ENCODE peak calls at places on chromosomes 2 and 18, in six cellular contexts. S is K562, D is sigmoid colon, G is endodermal cell, A is foreskin fibroblast, Y is AG10803. Z is an unnamed sample.
A peak's percentile ranks its signal among the peaks of the same experiment; 100 is the strongest.

GRCh38 chr2:10814142-10814541 is 1.6 kb upstream of the PDIA6 start:
- DNase-seq in S (no peak), D (peak; percentile 48), G (no peak), A (no peak), Y (no peak), Z (no peak)

GRCh38 chr2:235500761-235501662 is 7.2 kb downstream of the AGAP1 start:
- DNase-seq in S (peak; percentile 60), D (no peak), G (peak; percentile 66), A (peak; percentile 77), Y (peak; percentile 48), Z (peak; percentile 23)

GRCh38 chr2:122927217-122927616 is 1097.9 kb upstream of the CNTNAP5 start:
- DNase-seq in S (no peak), D (no peak), G (peak; percentile 76), A (no peak), Y (no peak), Z (peak; percentile 2)

GRCh38 chr2:23293063-23293462 is 91.9 kb upstream of the KLHL29 start:
- DNase-seq in S (no peak), D (no peak), G (no peak), A (peak; percentile 28), Y (peak; percentile 58), Z (peak; percentile 2)

GRCh38 chr2:172623249-172623965 is 67.5 kb downstream of the PDK1 start:
- DNase-seq in S (no peak), D (no peak), G (no peak), A (peak; percentile 78), Y (peak; percentile 78), Z (peak; percentile 54)

GRCh38 chr2:47031909-47032668 is 116.5 kb upstream of the MCFD2 start:
- DNase-seq in S (no peak), D (no peak), G (no peak), A (no peak), Y (no peak), Z (no peak)

GRCh38 chr2:167784071-167784400 is 463.4 kb downstream of the STK39 start:
- DNase-seq in S (no peak), D (no peak), G (no peak), A (no peak), Y (no peak), Z (no peak)

GRCh38 chr18:43277164-43277600 is at the start of gene SYT4:
- DNase-seq in S (peak; percentile 0), D (no peak), G (peak; percentile 94), A (peak; percentile 13), Y (peak; percentile 33), Z (peak; percentile 67)

GRCh38 chr18:41906528-41907256 is 48.3 kb upstream of the PIK3C3 start:
- DNase-seq in S (peak; percentile 51), D (no peak), G (no peak), A (peak; percentile 64), Y (peak; percentile 67), Z (peak; percentile 63)

GRCh38 chr2:15749460-15750432 is 158.1 kb downstream of the DDX1 start:
- DNase-seq in S (no peak), D (no peak), G (peak; percentile 38), A (no peak), Y (peak; percentile 4), Z (no peak)

GRCh38 chr18:78459646-78460045 is 520.0 kb upstream of the SALL3 start:
- DNase-seq in S (no peak), D (no peak), G (no peak), A (no peak), Y (no peak), Z (no peak)

GRCh38 chr2:35410431-35411061 is 945.0 kb upstream of the CRIM1 start:
- DNase-seq in S (peak; percentile 47), D (no peak), G (peak; percentile 87), A (no peak), Y (peak; percentile 13), Z (peak; percentile 28)

GRCh38 chr2:164875334-164876205 is 33.9 kb upstream of the COBLL1 start:
- DNase-seq in S (no peak), D (no peak), G (no peak), A (no peak), Y (no peak), Z (no peak)

GRCh38 chr2:20682166-20682565 is 15.2 kb downstream of the GDF7 start:
- DNase-seq in S (peak; percentile 21), D (no peak), G (peak; percentile 83), A (peak; percentile 26), Y (no peak), Z (no peak)
- TF ChIP-seq CTCF in S (peak; percentile 72), D (no peak), G (peak; percentile 86), A (peak; percentile 88), Y (peak; percentile 54), Z (peak; percentile 68)

GRCh38 chr2:231662028-231662810 is 46.1 kb upstream of the PTMA start:
- DNase-seq in S (peak; percentile 91), D (peak; percentile 98), G (peak; percentile 99), A (peak; percentile 99), Y (peak; percentile 96), Z (peak; percentile 90)

GRCh38 chr2:231663458-231664290 is 44.7 kb upstream of the PTMA start:
- DNase-seq in S (no peak), D (no peak), G (peak; percentile 73), A (no peak), Y (no peak), Z (no peak)

GRCh38 chr2:231662811-231663457 is 45.4 kb upstream of the PTMA start:
- DNase-seq in S (no peak), D (no peak), G (no peak), A (no peak), Y (no peak), Z (no peak)

GRCh38 chr2:231660860-231661259 is 47.5 kb upstream of the PTMA start:
- DNase-seq in S (no peak), D (no peak), G (no peak), A (no peak), Y (no peak), Z (no peak)

GRCh38 chr2:231661422-231662027 is 46.8 kb upstream of the PTMA start:
- DNase-seq in S (no peak), D (no peak), G (no peak), A (no peak), Y (no peak), Z (no peak)
- H3K4me3 ChIP-seq in S (no peak overlapping the region), D (peak overlapping the region; percentile 24), G (peak overlapping the region; percentile 67), A (peak overlapping the region; percentile 32), Y (peak overlapping the region; percentile 51), Z (peak overlapping the region; percentile 36)

GRCh38 chr2:30206461-30207430 is 24.6 kb upstream of the LBH start:
- DNase-seq in S (no peak), D (peak; percentile 51), G (no peak), A (no peak), Y (peak; percentile 37), Z (no peak)
- TF ChIP-seq CTCF in S (no peak), D (no peak), G (peak; percentile 17), A (no peak), Y (peak; percentile 19), Z (no peak)

DNA sequence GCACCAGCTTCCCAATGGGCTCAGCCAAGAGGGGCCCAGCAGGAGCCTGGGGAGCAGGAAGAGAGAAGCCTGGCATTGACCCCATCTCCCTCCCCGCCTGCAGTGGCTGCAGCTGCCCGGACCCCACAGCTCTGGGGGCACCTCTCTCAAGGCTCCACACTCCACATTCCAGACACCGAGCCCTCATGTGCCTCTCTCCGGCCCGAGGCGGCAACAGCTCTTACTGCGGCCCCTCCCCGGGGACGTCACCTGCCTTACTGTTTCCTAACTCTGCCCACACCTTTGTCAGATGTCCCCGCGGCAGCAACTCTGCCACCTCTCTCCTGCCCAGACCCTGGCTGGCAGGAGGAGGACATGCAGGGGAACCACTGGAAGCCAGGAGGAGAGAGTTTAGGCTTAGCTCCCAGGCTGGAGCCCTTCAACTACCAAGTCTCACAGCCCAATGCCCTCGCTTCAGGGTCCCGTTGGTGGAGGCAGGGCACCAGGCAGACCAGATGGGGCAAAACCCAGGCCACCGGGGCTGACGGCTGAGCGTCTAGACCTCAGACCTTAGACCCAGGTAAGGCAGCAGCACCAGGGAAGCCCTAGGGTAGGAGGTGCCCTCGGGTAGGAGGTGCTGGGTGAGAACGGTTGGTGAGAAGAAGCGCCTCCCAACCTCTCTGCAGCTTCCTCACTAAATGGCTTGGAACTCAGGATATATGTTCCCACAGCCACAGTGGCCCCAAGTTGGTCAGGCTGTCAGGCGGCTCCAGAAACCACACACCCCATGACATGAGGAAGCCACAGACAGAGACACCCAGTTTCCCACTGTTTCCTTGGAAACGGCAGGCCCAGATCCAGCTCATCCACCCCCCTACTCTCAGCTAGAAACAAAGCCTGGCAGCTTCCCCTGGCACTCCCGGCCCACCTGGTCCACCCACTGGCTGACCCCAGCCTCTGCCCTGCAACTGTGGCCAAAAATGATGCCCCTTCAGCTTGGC is 13.3 kb upstream of the MLPH start:
- DNase-seq in S (no peak), D (peak; percentile 68), G (no peak), A (peak; percentile 52), Y (peak; percentile 66), Z (peak; percentile 80)
- H3K4me3 ChIP-seq in S (no peak overlapping the region), D (no peak overlapping the region), G (peak overlapping the region; percentile 86), A (no peak overlapping the region), Y (no peak overlapping the region), Z (no peak overlapping the region)

DNA sequence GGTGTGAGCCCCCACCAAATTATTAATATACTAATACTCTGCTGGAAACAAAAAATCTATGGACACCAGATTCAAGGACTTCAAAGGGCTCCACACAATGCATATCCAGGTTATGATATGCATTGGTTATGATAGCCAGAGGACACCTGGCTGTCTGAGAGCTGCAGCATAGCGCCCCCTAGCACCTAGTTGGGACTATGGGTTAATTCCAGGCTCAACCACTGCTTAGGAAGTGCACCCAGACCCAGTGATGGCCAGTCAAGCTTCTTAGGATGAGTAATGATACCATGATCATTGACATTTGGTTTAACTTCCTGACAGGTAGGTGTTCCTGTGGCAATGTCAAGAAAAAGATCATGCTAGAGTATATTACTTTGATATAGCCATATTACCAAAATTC is 3.8 kb upstream of the FRZB start:
- DNase-seq in S (peak; percentile 79), D (no peak), G (peak; percentile 90), A (no peak), Y (no peak), Z (no peak)
- TF ChIP-seq CTCF in S (peak; percentile 86), D (no peak), G (peak; percentile 92), A (no peak), Y (no peak), Z (peak; percentile 18)

Z was measured in astrocyte of the cerebellum.